ENCODE peak calls at places on chromosomes 12 and 14, in six cellular contexts. V is mucosa of descending colon, I is LNCaP clone FGC, W is HepG2, Y is cardiac muscle cell, D is AG10803. X is an unnamed sample.

GRCh38 chr12:8993827-8994226 is 4.5 kb downstream of the KLRG1 start:
- DNase-seq in V (no peak), I (no peak), W (no peak), Y (no peak), D (no peak), X (no peak)

GRCh38 chr14:55864890-55865655 is 253.1 kb upstream of the PELI2 start:
- DNase-seq in V (no peak), I (no peak), W (no peak), Y (no peak), D (no peak), X (no peak)

GRCh38 chr12:1929985-1930815 is 11.7 kb upstream of the CACNA2D4 start:
- DNase-seq in V (no peak), I (no peak), W (no peak), Y (no peak), D (no peak), X (no peak)

GRCh38 chr14:24894583-24895242 is 155.2 kb downstream of the STXBP6 start:
- DNase-seq in V (no peak), I (no peak), W (no peak), Y (peak; percentile 29), D (no peak), X (no peak)

GRCh38 chr14:96105921-96106441 is 66.8 kb downstream of the C14orf132 start:
- DNase-seq in V (peak; percentile 70), I (no peak), W (no peak), Y (no peak), D (peak; percentile 18), X (no peak)

GRCh38 chr12:108696111-108696995 is 35.0 kb downstream of the CORO1C start:
- DNase-seq in V (no peak), I (no peak), W (no peak), Y (peak; percentile 99), D (peak; percentile 99), X (peak; percentile 84)

GRCh38 chr12:25783566-25783965 is 174.9 kb upstream of the RASSF8 start:
- DNase-seq in V (no peak), I (no peak), W (peak; percentile 67), Y (no peak), D (no peak), X (no peak)

GRCh38 chr12:759628-760027 is 7.2 kb downstream of the WNK1 start:
- DNase-seq in V (no peak), I (no peak), W (no peak), Y (no peak), D (no peak), X (no peak)

GRCh38 chr14:91364524-91365270 is 52.9 kb downstream of the CCDC88C start:
- DNase-seq in V (peak; percentile 19), I (no peak), W (peak; percentile 13), Y (no peak), D (no peak), X (no peak)

GRCh38 chr14:64702493-64703392 is 1.5 kb upstream of the PLEKHG3 start:
- DNase-seq in V (peak; percentile 85), I (no peak), W (no peak), Y (no peak), D (no peak), X (no peak)

GRCh38 chr12:74535536-74535935 is 2.1 kb upstream of the ATXN7L3B start:
- DNase-seq in V (no peak), I (no peak), W (no peak), Y (no peak), D (no peak), X (no peak)

GRCh38 chr14:90641111-90642010 is 174.9 kb downstream of the TTC7B start:
- DNase-seq in V (no peak), I (no peak), W (no peak), Y (no peak), D (no peak), X (no peak)

GRCh38 chr12:64042901-64043300 is 179.2 kb downstream of the KICS2 start:
- DNase-seq in V (no peak), I (no peak), W (no peak), Y (peak; percentile 81), D (peak; percentile 94), X (peak; percentile 91)

GRCh38 chr14:74961238-74961911 is 6.0 kb upstream of the PGF start:
- DNase-seq in V (no peak), I (no peak), W (no peak), Y (no peak), D (no peak), X (no peak)

GRCh38 chr14:94702629-94703028 is 67.3 kb downstream of the GSC start:
- DNase-seq in V (no peak), I (no peak), W (no peak), Y (no peak), D (no peak), X (no peak)

GRCh38 chr14:92676031-92676430 is 72.4 kb downstream of the LGMN start:
- DNase-seq in V (no peak), I (no peak), W (no peak), Y (no peak), D (no peak), X (no peak)

GRCh38 chr12:51183816-51184215 is 10.9 kb upstream of the TFCP2 start:
- DNase-seq in V (peak; percentile 47), I (no peak), W (no peak), Y (peak; percentile 77), D (peak; percentile 21), X (no peak)

GRCh38 chr14:26702721-26703250 is 105.0 kb upstream of the NOVA1 start:
- DNase-seq in V (no peak), I (no peak), W (no peak), Y (peak; percentile 40), D (no peak), X (no peak)

GRCh38 chr14:40317690-40318089 is 885.5 kb upstream of the FBXO33 start:
- DNase-seq in V (no peak), I (no peak), W (no peak), Y (no peak), D (no peak), X (no peak)

GRCh38 chr12:116159175-116159574 is 118.3 kb downstream of the MED13L start:
- DNase-seq in V (no peak), I (no peak), W (peak; percentile 45), Y (peak; percentile 83), D (peak; percentile 71), X (no peak)

GRCh38 chr12:46177020-46177419 is 91.8 kb downstream of the SLC38A1 start:
- DNase-seq in V (no peak), I (no peak), W (no peak), Y (no peak), D (no peak), X (no peak)

GRCh38 chr14:106039400-106039799 is 513.0 kb downstream of the TMEM121 start:
- DNase-seq in V (peak; percentile 58), I (peak; percentile 1), W (no peak), Y (no peak), D (no peak), X (no peak)

GRCh38 chr12:62605972-62606371 is 139.3 kb downstream of the MON2 start:
- DNase-seq in V (no peak), I (no peak), W (no peak), Y (no peak), D (no peak), X (no peak)

GRCh38 chr14:67579040-67579439 is 21.0 kb downstream of the PIGH start:
- DNase-seq in V (no peak), I (no peak), W (no peak), Y (no peak), D (no peak), X (no peak)
- TF ChIP-seq CTCF in V (no peak), I (no peak), W (no peak), Y (no peak), D (no peak), X (no peak)

GRCh38 chr12:95997276-95997675 is 1.1 kb upstream of the HAL start:
- DNase-seq in V (no peak), I (no peak), W (no peak), Y (no peak), D (no peak), X (no peak)

GRCh38 chr12:95997911-95998510 is 1.9 kb upstream of the HAL start:
- DNase-seq in V (no peak), I (no peak), W (peak; percentile 5), Y (no peak), D (no peak), X (no peak)

GRCh38 chr12:96000858-96001257 is 4.7 kb upstream of the HAL start:
- DNase-seq in V (no peak), I (no peak), W (no peak), Y (no peak), D (no peak), X (no peak)

GRCh38 chr12:95999484-95999883 is 3.3 kb upstream of the HAL start:
- DNase-seq in V (no peak), I (no peak), W (no peak), Y (no peak), D (no peak), X (no peak)

GRCh38 chr12:95998611-95999300 is 2.6 kb upstream of the HAL start:
- DNase-seq in V (no peak), I (peak; percentile 19), W (peak; percentile 65), Y (peak; percentile 74), D (peak; percentile 49), X (peak; percentile 35)
- TF ChIP-seq CTCF in V (peak; percentile 21), I (peak; percentile 90), W (peak; percentile 90), Y (peak; percentile 72), D (peak; percentile 64), X (peak; percentile 70)

GRCh38 chr14:20329355-20329754 is 3.7 kb downstream of the CCNB1IP1 start:
- DNase-seq in V (no peak), I (no peak), W (no peak), Y (no peak), D (no peak), X (no peak)

GRCh38 chr14:20334017-20334416 is 938 bp upstream of the CCNB1IP1 start:
- DNase-seq in V (no peak), I (no peak), W (no peak), Y (no peak), D (no peak), X (no peak)

GRCh38 chr14:20332946-20333782 is at the start of gene CCNB1IP1:
- DNase-seq in V (peak; percentile 40), I (peak; percentile 91), W (peak; percentile 94), Y (peak; percentile 92), D (peak; percentile 85), X (peak; percentile 51)

GRCh38 chr14:20331048-20331613 is 1.9 kb downstream of the CCNB1IP1 start:
- DNase-seq in V (no peak), I (no peak), W (peak; percentile 23), Y (no peak), D (no peak), X (no peak)

GRCh38 chr14:20332386-20332945 is 613 bp downstream of the CCNB1IP1 start:
- DNase-seq in V (no peak), I (peak; percentile 22), W (peak; percentile 42), Y (peak; percentile 26), D (peak; percentile 9), X (no peak)
- TF ChIP-seq CTCF in V (no peak), I (no peak), W (no peak), Y (no peak), D (no peak), X (no peak)

GRCh38 chr14:104665663-104666522 is 23.5 kb upstream of the INF2 start:
- DNase-seq in V (peak; percentile 81), I (no peak), W (peak; percentile 96), Y (no peak), D (no peak), X (no peak)
- TF ChIP-seq CTCF in V (peak; percentile 56), I (peak; percentile 9), W (peak; percentile 65), Y (peak; percentile 25), D (peak; percentile 29), X (peak; percentile 4)

X was measured in AG09319.